ENCODE peak calls at places on chromosomes 13 and 19, in eight cellular contexts. One of them, this sample, is unnamed.

GRCh38 chr13:41533676-41534075 is 76.3 kb downstream of the RGCC start:
- DNase-seq in psoas muscle: peak
- DNase-seq in heart left ventricle: no peak
- DNase-seq in epithelial cell of proximal tubule: no peak
- DNase-seq in IMR-90: no peak
- DNase-seq in upper lobe of right lung: no peak
- DNase-seq in cardiac muscle cell: peak
- DNase-seq in colonic mucosa: no peak
- DNase-seq in this sample: no peak

GRCh38 chr13:29125934-29126424 is 305.8 kb downstream of the MTUS2 start:
- DNase-seq in cardiac muscle cell: no peak
- DNase-seq in psoas muscle: no peak
- DNase-seq in colonic mucosa: no peak
- DNase-seq in heart left ventricle: no peak
- DNase-seq in epithelial cell of proximal tubule: no peak
- DNase-seq in upper lobe of right lung: no peak
- DNase-seq in IMR-90: no peak
- DNase-seq in this sample: no peak

GRCh38 chr19:33310606-33311325 is 8.4 kb upstream of the CEBPA start:
- DNase-seq in psoas muscle: no peak
- DNase-seq in epithelial cell of proximal tubule: no peak
- DNase-seq in cardiac muscle cell: no peak
- DNase-seq in IMR-90: no peak
- DNase-seq in colonic mucosa: peak
- DNase-seq in heart left ventricle: no peak
- DNase-seq in upper lobe of right lung: peak
- DNase-seq in this sample: no peak

GRCh38 chr13:93535256-93535655 is 308.6 kb downstream of the GPC6 start:
- DNase-seq in psoas muscle: no peak
- DNase-seq in heart left ventricle: no peak
- DNase-seq in IMR-90: peak
- DNase-seq in colonic mucosa: no peak
- DNase-seq in cardiac muscle cell: peak
- DNase-seq in epithelial cell of proximal tubule: peak
- DNase-seq in upper lobe of right lung: no peak
- DNase-seq in this sample: peak

GRCh38 chr13:43830481-43830873 is 43.7 kb upstream of the ENOX1 start:
- DNase-seq in IMR-90: peak
- DNase-seq in heart left ventricle: no peak
- DNase-seq in cardiac muscle cell: peak
- DNase-seq in psoas muscle: no peak
- DNase-seq in epithelial cell of proximal tubule: no peak
- DNase-seq in colonic mucosa: no peak
- DNase-seq in upper lobe of right lung: no peak
- DNase-seq in this sample: peak

GRCh38 chr19:5319516-5319915 is 21.1 kb downstream of the PTPRS start:
- DNase-seq in IMR-90: no peak
- DNase-seq in epithelial cell of proximal tubule: no peak
- DNase-seq in upper lobe of right lung: no peak
- DNase-seq in colonic mucosa: no peak
- DNase-seq in psoas muscle: no peak
- DNase-seq in cardiac muscle cell: no peak
- DNase-seq in heart left ventricle: no peak
- DNase-seq in this sample: no peak

GRCh38 chr13:113004126-113004525 is 35.1 kb downstream of the MCF2L start:
- DNase-seq in heart left ventricle: no peak
- DNase-seq in cardiac muscle cell: no peak
- DNase-seq in IMR-90: no peak
- DNase-seq in colonic mucosa: no peak
- DNase-seq in psoas muscle: no peak
- DNase-seq in upper lobe of right lung: no peak
- DNase-seq in epithelial cell of proximal tubule: no peak
- DNase-seq in this sample: no peak

GRCh38 chr19:17764348-17764747 is 13.1 kb downstream of the FCHO1 start:
- DNase-seq in colonic mucosa: no peak
- DNase-seq in cardiac muscle cell: no peak
- DNase-seq in heart left ventricle: no peak
- DNase-seq in upper lobe of right lung: no peak
- DNase-seq in psoas muscle: no peak
- DNase-seq in IMR-90: no peak
- DNase-seq in epithelial cell of proximal tubule: no peak
- DNase-seq in this sample: no peak

GRCh38 chr13:73708393-73708985 is 425.7 kb downstream of the KLF12 start:
- DNase-seq in epithelial cell of proximal tubule: peak
- DNase-seq in IMR-90: peak
- DNase-seq in upper lobe of right lung: no peak
- DNase-seq in heart left ventricle: no peak
- DNase-seq in colonic mucosa: peak
- DNase-seq in cardiac muscle cell: peak
- DNase-seq in psoas muscle: no peak
- DNase-seq in this sample: peak

GRCh38 chr19:32662186-32662585 is 12.8 kb downstream of the ANKRD27 start:
- DNase-seq in upper lobe of right lung: no peak
- DNase-seq in psoas muscle: no peak
- DNase-seq in cardiac muscle cell: peak
- DNase-seq in IMR-90: peak
- DNase-seq in colonic mucosa: no peak
- DNase-seq in heart left ventricle: no peak
- DNase-seq in epithelial cell of proximal tubule: no peak
- DNase-seq in this sample: peak

GRCh38 chr19:41288898-41289505 is 21.0 kb upstream of the CCDC97 start:
- DNase-seq in IMR-90: no peak
- DNase-seq in epithelial cell of proximal tubule: no peak
- DNase-seq in psoas muscle: no peak
- DNase-seq in upper lobe of right lung: no peak
- DNase-seq in cardiac muscle cell: no peak
- DNase-seq in heart left ventricle: no peak
- DNase-seq in colonic mucosa: no peak
- DNase-seq in this sample: no peak

GRCh38 chr13:65855276-65855675 is 1374.9 kb downstream of the PCDH9 start:
- DNase-seq in upper lobe of right lung: no peak
- DNase-seq in cardiac muscle cell: peak
- DNase-seq in psoas muscle: no peak
- DNase-seq in IMR-90: peak
- DNase-seq in colonic mucosa: no peak
- DNase-seq in epithelial cell of proximal tubule: no peak
- DNase-seq in heart left ventricle: no peak
- DNase-seq in this sample: no peak

GRCh38 chr13:54183728-54184127 is 1155.1 kb downstream of the OLFM4 start:
- DNase-seq in cardiac muscle cell: no peak
- DNase-seq in IMR-90: no peak
- DNase-seq in colonic mucosa: no peak
- DNase-seq in epithelial cell of proximal tubule: no peak
- DNase-seq in heart left ventricle: no peak
- DNase-seq in psoas muscle: no peak
- DNase-seq in upper lobe of right lung: no peak
- DNase-seq in this sample: no peak

GRCh38 chr13:54185101-54185500 is 1156.5 kb downstream of the OLFM4 start:
- DNase-seq in IMR-90: no peak
- DNase-seq in epithelial cell of proximal tubule: no peak
- DNase-seq in heart left ventricle: no peak
- DNase-seq in upper lobe of right lung: no peak
- DNase-seq in cardiac muscle cell: no peak
- DNase-seq in psoas muscle: no peak
- DNase-seq in colonic mucosa: no peak
- DNase-seq in this sample: no peak

GRCh38 chr13:54187461-54187860 is 1158.8 kb downstream of the OLFM4 start:
- DNase-seq in heart left ventricle: no peak
- DNase-seq in IMR-90: no peak
- DNase-seq in upper lobe of right lung: no peak
- DNase-seq in cardiac muscle cell: no peak
- DNase-seq in psoas muscle: no peak
- DNase-seq in epithelial cell of proximal tubule: no peak
- DNase-seq in colonic mucosa: no peak
- DNase-seq in this sample: no peak

GRCh38 chr13:54184576-54184975 is 1156.0 kb downstream of the OLFM4 start:
- DNase-seq in heart left ventricle: no peak
- DNase-seq in colonic mucosa: no peak
- DNase-seq in psoas muscle: no peak
- DNase-seq in IMR-90: no peak
- DNase-seq in upper lobe of right lung: no peak
- DNase-seq in cardiac muscle cell: no peak
- DNase-seq in epithelial cell of proximal tubule: no peak
- DNase-seq in this sample: no peak

DNA sequence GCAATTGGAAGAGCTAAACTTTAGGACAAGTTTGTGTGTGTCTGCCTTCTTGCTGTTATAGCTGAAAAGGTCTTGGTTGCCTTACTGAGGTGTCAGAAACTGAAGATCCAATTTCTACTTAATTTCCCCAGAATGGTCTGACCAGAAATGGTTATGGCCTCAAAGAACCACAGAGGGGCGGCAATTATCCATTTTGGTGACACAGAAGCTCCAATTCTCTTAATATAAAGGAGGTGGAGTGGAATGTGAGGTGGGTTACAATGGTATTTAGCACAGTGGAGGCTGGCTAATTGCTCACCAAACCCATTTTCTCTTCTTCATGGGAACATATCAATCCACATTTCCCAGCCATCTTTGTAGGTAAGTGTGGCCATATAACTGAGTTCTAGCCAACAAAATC is 1157.2 kb downstream of the OLFM4 start:
- DNase-seq in colonic mucosa: no peak
- DNase-seq in cardiac muscle cell: no peak
- DNase-seq in epithelial cell of proximal tubule: no peak
- DNase-seq in IMR-90: no peak
- DNase-seq in heart left ventricle: no peak
- DNase-seq in psoas muscle: no peak
- DNase-seq in upper lobe of right lung: no peak
- DNase-seq in this sample: no peak
- TF ChIP-seq CTCF in colonic mucosa: no peak
- TF ChIP-seq CTCF in cardiac muscle cell: no peak
- TF ChIP-seq CTCF in epithelial cell of proximal tubule: peak
- TF ChIP-seq CTCF in IMR-90: no peak
- TF ChIP-seq CTCF in heart left ventricle: no peak
- TF ChIP-seq CTCF in psoas muscle: no peak
- TF ChIP-seq CTCF in upper lobe of right lung: no peak
- TF ChIP-seq CTCF in this sample: no peak

GRCh38 chr19:38303517-38304351 is at the start of gene C19orf33:
- DNase-seq in colonic mucosa: peak
- DNase-seq in IMR-90: no peak
- DNase-seq in epithelial cell of proximal tubule: no peak
- DNase-seq in psoas muscle: no peak
- DNase-seq in upper lobe of right lung: peak
- DNase-seq in heart left ventricle: peak
- DNase-seq in cardiac muscle cell: no peak
- DNase-seq in this sample: peak
- H3K4me3 ChIP-seq in colonic mucosa: peak
- H3K4me3 ChIP-seq in IMR-90: no peak
- H3K4me3 ChIP-seq in epithelial cell of proximal tubule: peak
- H3K4me3 ChIP-seq in psoas muscle: no peak
- H3K4me3 ChIP-seq in upper lobe of right lung: peak
- H3K4me3 ChIP-seq in heart left ventricle: peak
- H3K4me3 ChIP-seq in cardiac muscle cell: no peak
- H3K4me3 ChIP-seq in this sample: no peak

GRCh38 chr19:14418743-14419037 is 451 bp downstream of the DDX39A start:
- DNase-seq in upper lobe of right lung: no peak
- DNase-seq in psoas muscle: no peak
- DNase-seq in heart left ventricle: no peak
- DNase-seq in cardiac muscle cell: no peak
- DNase-seq in epithelial cell of proximal tubule: no peak
- DNase-seq in IMR-90: no peak
- DNase-seq in colonic mucosa: no peak
- DNase-seq in this sample: no peak
- TF ChIP-seq CTCF in upper lobe of right lung: no peak
- TF ChIP-seq CTCF in psoas muscle: no peak
- TF ChIP-seq CTCF in heart left ventricle: no peak
- TF ChIP-seq CTCF in cardiac muscle cell: no peak
- TF ChIP-seq CTCF in epithelial cell of proximal tubule: no peak
- TF ChIP-seq CTCF in IMR-90: no peak
- TF ChIP-seq CTCF in colonic mucosa: no peak
- TF ChIP-seq CTCF in this sample: no peak

DNA sequence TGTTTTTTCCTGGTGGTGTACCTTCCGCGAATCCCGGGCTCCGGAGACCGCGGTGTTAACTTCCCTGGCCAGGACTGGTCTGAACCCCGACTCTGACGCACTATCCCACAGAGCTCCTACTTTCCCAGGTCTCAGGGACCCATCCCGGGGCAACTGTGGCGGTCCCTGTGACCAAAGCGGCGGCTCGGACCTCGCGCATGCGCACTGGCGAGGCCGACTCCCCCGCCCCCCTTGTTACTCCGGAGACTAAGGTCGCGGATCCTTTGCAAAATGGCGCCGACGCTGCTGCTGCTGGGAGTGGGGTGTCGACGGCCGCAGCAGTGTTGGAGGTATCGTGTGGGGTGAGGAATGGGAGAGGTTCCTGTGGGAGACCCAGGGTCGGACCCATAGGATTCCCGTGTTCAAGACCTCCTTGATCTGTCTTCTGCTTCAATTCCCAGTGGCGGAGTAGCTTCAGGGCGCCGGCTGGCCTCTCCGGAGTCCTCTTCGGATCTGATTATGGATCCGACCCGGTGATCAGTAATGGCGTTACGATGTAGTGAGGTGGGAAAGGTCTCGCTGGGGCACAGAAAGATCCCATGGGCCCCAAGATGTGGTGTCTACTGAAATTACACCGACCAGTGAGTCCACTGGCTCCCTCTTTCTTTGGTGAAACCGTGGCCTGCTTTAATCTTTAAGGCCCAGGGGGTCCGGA is 66.6 kb upstream of the ZNF527 start:
- DNase-seq in cardiac muscle cell: no peak
- DNase-seq in upper lobe of right lung: no peak
- DNase-seq in psoas muscle: peak
- DNase-seq in colonic mucosa: no peak
- DNase-seq in heart left ventricle: peak
- DNase-seq in epithelial cell of proximal tubule: no peak
- DNase-seq in IMR-90: no peak
- DNase-seq in this sample: no peak
- H3K4me3 ChIP-seq in cardiac muscle cell: peak
- H3K4me3 ChIP-seq in upper lobe of right lung: peak
- H3K4me3 ChIP-seq in psoas muscle: peak
- H3K4me3 ChIP-seq in colonic mucosa: peak
- H3K4me3 ChIP-seq in heart left ventricle: peak
- H3K4me3 ChIP-seq in epithelial cell of proximal tubule: no peak
- H3K4me3 ChIP-seq in IMR-90: peak
- H3K4me3 ChIP-seq in this sample: peak

DNA sequence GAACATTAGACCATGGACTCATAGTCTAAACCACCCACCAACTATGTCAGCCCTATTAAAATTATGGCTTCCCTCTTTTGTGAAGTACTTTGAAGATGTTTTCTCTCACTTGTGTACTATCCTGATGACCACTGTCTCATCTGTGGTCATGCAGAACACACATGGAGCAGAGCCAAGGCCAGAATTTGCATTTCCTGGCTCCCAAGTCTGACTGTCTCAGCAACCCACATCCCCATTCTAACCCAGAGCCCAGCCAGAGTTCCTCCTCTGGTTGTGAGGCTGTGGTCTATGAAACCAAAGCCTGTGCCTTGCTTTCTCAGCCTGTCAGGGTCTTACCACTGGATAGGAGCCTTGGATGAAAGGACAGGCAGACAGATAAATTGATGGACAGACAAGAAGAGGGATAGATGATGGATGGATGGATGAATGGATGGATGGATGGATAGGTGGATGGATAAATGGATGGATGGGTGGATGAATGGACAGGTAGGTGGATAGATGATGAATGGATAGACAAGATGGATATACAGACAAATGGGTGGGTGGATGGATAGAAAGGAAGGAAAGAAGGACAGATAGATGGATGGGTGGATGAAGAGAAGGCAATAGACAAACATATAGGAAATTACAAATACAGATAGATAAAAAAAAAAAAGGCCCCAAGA is 35.4 kb downstream of the ZNF557 start:
- DNase-seq in psoas muscle: no peak
- DNase-seq in heart left ventricle: no peak
- DNase-seq in cardiac muscle cell: no peak
- DNase-seq in colonic mucosa: no peak
- DNase-seq in IMR-90: no peak
- DNase-seq in epithelial cell of proximal tubule: no peak
- DNase-seq in upper lobe of right lung: no peak
- DNase-seq in this sample: no peak
- TF ChIP-seq CTCF in psoas muscle: no peak
- TF ChIP-seq CTCF in heart left ventricle: no peak
- TF ChIP-seq CTCF in cardiac muscle cell: no peak
- TF ChIP-seq CTCF in colonic mucosa: no peak
- TF ChIP-seq CTCF in IMR-90: no peak
- TF ChIP-seq CTCF in epithelial cell of proximal tubule: no peak
- TF ChIP-seq CTCF in upper lobe of right lung: no peak
- TF ChIP-seq CTCF in this sample: no peak